ENCODE peak calls at places on chromosomes 4 and X, in ten cellular contexts. N, Z, F, S, L, E, T, O, V and G are unnamed samples.

GRCh38 chrX:151974336-151975227 is at the start of gene GABRE:
- DNase-seq in O (peak; percentile 23), T (peak; percentile 33), E (no peak), V (no peak), F (no peak), L (peak; percentile 39), S (no peak), Z (no peak), N (peak; percentile 2), G (no peak)

GRCh38 chr4:100189820-100190642 is at the start of gene DDIT4L:
- DNase-seq in O (peak; percentile 39), T (peak; percentile 22), Z (peak; percentile 48), N (peak; percentile 24), L (no peak), E (no peak), V (no peak), S (peak; percentile 6), F (peak; percentile 31), G (peak; percentile 10)

GRCh38 chr4:123353656-123354055 is 42.9 kb upstream of the SPRY1 start:
- DNase-seq in O (no peak), L (no peak), V (no peak), T (no peak), E (no peak), Z (no peak), N (no peak), F (no peak), S (no peak), G (no peak)

GRCh38 chrX:68343551-68343950 is 89.7 kb downstream of the OPHN1 start:
- DNase-seq in Z (no peak), E (no peak), V (no peak), L (peak; percentile 35), F (no peak), N (no peak), S (no peak), O (no peak), T (no peak), G (peak; percentile 18)

GRCh38 chr4:44629280-44629866 is 22.1 kb downstream of the YIPF7 start:
- DNase-seq in N (peak; percentile 44), V (peak; percentile 67), Z (peak; percentile 73), E (peak; percentile 5), L (peak; percentile 6), S (peak; percentile 49), T (peak; percentile 27), O (no peak), F (peak; percentile 49), G (peak; percentile 52)

GRCh38 chr4:184613405-184613804 is 35.8 kb downstream of the CASP3 start:
- DNase-seq in Z (no peak), N (no peak), V (no peak), O (no peak), F (no peak), S (no peak), E (no peak), L (no peak), T (no peak), G (no peak)

GRCh38 chr4:153931804-153932203 is 142.9 kb upstream of the SFRP2 start:
- DNase-seq in Z (no peak), N (no peak), L (no peak), E (peak; percentile 41), F (peak; percentile 83), T (peak; percentile 23), O (no peak), V (peak; percentile 9), S (no peak), G (peak; percentile 37)

GRCh38 chr4:3444351-3445110 is 2.8 kb downstream of the HGFAC start:
- DNase-seq in E (no peak), F (no peak), T (no peak), N (no peak), V (no peak), L (no peak), O (no peak), S (no peak), Z (no peak), G (no peak)

GRCh38 chrX:40402771-40403533 is 177.8 kb upstream of the ATP6AP2 start:
- DNase-seq in S (peak; percentile 14), L (peak; percentile 2), O (no peak), Z (peak; percentile 7), T (peak; percentile 86), F (peak; percentile 72), E (peak; percentile 31), V (peak; percentile 61), N (no peak), G (peak; percentile 38)

GRCh38 chrX:100995469-100995868 is 26.0 kb downstream of the ARL13A start:
- DNase-seq in O (no peak), S (peak; percentile 70), Z (peak; percentile 38), T (peak; percentile 1), L (peak; percentile 77), N (no peak), E (peak; percentile 56), V (peak; percentile 42), F (peak; percentile 91), G (peak; percentile 79)